ENCODE peak calls at places on chromosomes 2 and 18, in eight cellular contexts. P, Y, Z, U, S, O, M and C are unnamed samples.

GRCh38 chr18:7117390-7118355 is at the start of gene LAMA1:
- DNase-seq in P (no peak), Y (no peak), Z (no peak), U (peak; percentile 39), S (no peak), O (no peak), M (no peak), C (no peak)

GRCh38 chr2:39606585-39606984 is 59.1 kb upstream of the TMEM178A start:
- DNase-seq in P (no peak), Y (no peak), Z (no peak), U (no peak), S (no peak), O (no peak), M (no peak), C (no peak)

GRCh38 chr2:241357531-241357930 is 1.4 kb downstream of the FARP2 start:
- DNase-seq in P (no peak), Y (no peak), Z (no peak), U (no peak), S (no peak), O (no peak), M (no peak), C (no peak)

GRCh38 chr2:237201461-237202287 is 116.0 kb downstream of the COPS8 start:
- DNase-seq in P (peak; percentile 25), Y (peak; percentile 80), Z (peak; percentile 73), U (no peak), S (peak; percentile 67), O (no peak), M (no peak), C (no peak)

GRCh38 chr2:105387225-105387624 is 11.6 kb downstream of the FHL2 start:
- DNase-seq in P (no peak), Y (no peak), Z (no peak), U (no peak), S (peak; percentile 70), O (no peak), M (no peak), C (no peak)

GRCh38 chr2:99793022-99793421 is 303.2 kb upstream of the REV1 start:
- DNase-seq in P (no peak), Y (no peak), Z (no peak), U (no peak), S (no peak), O (no peak), M (no peak), C (no peak)

GRCh38 chr2:54402350-54402749 is 53.8 kb upstream of the SPTBN1 start:
- DNase-seq in P (no peak), Y (no peak), Z (no peak), U (peak; percentile 93), S (peak; percentile 46), O (no peak), M (peak; percentile 71), C (no peak)

GRCh38 chr18:75248426-75249191 is 38.0 kb downstream of the TSHZ1 start:
- DNase-seq in P (no peak), Y (no peak), Z (no peak), U (no peak), S (no peak), O (no peak), M (no peak), C (no peak)

GRCh38 chr2:226378733-226379132 is 420.9 kb downstream of the IRS1 start:
- DNase-seq in P (no peak), Y (no peak), Z (no peak), U (no peak), S (no peak), O (no peak), M (no peak), C (no peak)

GRCh38 chr2:88897718-88898117 is 206.2 kb downstream of the RPIA start:
- DNase-seq in P (no peak), Y (no peak), Z (no peak), U (no peak), S (no peak), O (no peak), M (no peak), C (no peak)

GRCh38 chr18:56570971-56571370 is 67.4 kb downstream of the TXNL1 start:
- DNase-seq in P (no peak), Y (no peak), Z (no peak), U (no peak), S (no peak), O (no peak), M (no peak), C (no peak)

GRCh38 chr2:85234879-85235278 is 92.9 kb downstream of the TGOLN2 start:
- DNase-seq in P (no peak), Y (no peak), Z (no peak), U (no peak), S (no peak), O (no peak), M (no peak), C (no peak)

GRCh38 chr2:213848631-213849030 is 562.2 kb upstream of the VWC2L start:
- DNase-seq in P (no peak), Y (no peak), Z (no peak), U (no peak), S (no peak), O (no peak), M (no peak), C (no peak)

DNA sequence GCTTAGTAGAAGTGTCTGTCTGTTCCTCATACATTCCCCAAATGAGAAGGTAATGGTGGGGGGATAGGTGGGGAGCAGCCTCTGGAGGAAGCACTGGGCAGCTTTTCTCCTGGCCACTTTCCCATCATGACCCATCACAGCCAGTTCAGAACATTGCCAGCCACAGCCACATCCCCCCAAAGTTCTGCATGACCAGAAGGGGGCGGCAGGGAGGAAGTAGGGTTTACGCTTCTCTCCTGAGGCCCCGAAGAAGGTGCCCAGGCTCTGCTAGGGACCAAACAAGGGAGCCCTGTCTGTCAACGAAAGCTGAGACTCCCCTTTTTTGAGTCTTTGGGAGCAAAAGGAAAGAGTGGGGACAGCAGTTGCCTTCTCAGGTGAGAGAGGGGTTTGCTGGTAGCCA is 7.7 kb downstream of the IGFBP5 start:
- DNase-seq in P (no peak), Y (peak; percentile 47), Z (peak; percentile 26), U (no peak), S (no peak), O (no peak), M (no peak), C (no peak)
- TF ChIP-seq CTCF in P (no peak), Y (peak; percentile 37), Z (peak; percentile 64), U (peak; percentile 16), S (no peak), O (no peak), M (no peak), C (no peak)

DNA sequence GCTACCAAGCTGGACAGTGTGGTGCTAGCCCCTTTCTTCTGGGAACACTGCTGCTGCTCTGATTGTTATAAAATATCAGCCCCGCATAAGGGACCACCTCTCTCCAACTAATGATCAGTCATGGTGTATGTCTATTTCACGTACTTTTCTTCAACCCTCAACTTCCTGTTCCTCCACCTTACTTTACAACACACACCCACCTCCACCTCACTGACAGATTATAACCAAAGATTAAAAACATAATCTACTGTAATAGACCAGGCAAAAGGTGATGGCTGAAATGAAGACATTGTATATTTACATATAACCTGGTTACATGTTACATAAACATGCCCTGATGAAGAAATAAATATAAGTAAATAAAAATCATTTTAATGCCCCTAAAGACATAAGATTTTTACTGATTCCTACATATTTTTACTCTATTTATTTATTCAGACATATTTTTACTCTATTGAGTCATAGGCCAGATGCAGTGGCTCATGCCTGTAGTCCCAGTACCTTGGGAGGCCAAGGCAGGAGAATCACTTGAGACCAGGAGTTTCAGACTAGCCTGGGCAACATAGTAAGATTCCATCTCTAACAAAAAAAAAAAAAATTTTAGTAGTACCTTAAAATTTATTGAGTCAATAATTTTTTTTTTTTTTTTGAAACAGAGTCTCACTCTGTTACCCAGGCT is 12.8 kb downstream of the STK39 start:
- DNase-seq in P (no peak), Y (no peak), Z (no peak), U (no peak), S (no peak), O (no peak), M (no peak), C (no peak)
- TF ChIP-seq POLR2A in P (no peak), Y (no peak), Z (no peak), U (no peak), S (no peak), O (no peak), M (no peak), C (no peak)

GRCh38 chr2:37648316-37649011 is 23.0 kb downstream of the CDC42EP3 start:
- DNase-seq in P (peak; percentile 43), Y (no peak), Z (no peak), U (no peak), S (peak; percentile 93), O (peak; percentile 52), M (peak; percentile 86), C (peak; percentile 16)
- H3K4me1 ChIP-seq in P (peaks cover 52% of the 10 kb centered on the region), Y (peaks cover 69% of the 10 kb centered on the region), Z (peaks cover 22% of the 10 kb centered on the region), U (peaks cover 92% of the 10 kb centered on the region), S (peaks cover 83% of the 10 kb centered on the region), O (no peaks in the 10 kb centered on the region), M (peaks cover 28% of the 10 kb centered on the region), C (peaks cover 22% of the 10 kb centered on the region)

DNA sequence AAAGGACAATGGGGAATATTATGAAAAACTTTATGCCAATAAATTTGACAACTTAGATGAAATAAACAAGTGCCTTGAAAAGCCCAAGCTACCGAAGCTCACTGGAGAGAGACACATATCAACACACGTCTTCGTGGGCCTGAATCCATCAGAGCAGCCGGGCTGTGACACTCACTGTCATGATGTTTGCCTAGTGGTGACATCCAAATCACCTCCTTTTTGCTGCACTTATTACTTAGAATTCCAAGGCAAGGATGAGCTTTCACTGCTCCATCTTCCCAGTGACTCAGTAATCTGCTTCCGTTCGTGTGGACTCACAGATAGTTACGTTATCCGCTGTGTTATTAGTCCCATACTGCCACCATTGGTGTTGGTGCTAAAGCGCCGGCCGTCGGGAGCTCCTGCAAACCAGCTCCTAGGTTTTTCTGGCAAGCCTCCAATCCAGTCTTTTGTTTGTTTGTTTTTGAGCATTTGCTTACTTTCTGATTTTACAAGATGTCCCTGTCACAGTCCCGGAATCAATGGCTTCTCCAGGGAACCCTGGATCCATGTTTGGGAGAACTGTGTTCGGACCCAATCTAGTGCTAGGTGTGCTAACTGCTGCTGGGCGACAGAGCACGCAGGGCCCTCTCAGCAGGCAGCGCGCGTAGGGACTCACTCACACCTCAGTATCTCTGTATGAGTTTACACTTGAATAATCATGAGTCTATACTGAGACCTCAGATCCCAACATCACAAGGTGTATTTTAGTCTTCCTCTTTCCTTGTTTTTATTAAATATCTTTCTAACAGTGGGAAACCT is 42.7 kb downstream of the HDAC4 start:
- DNase-seq in P (no peak), Y (no peak), Z (no peak), U (no peak), S (no peak), O (no peak), M (peak; percentile 55), C (no peak)
- TF ChIP-seq CTCF in P (no peak), Y (no peak), Z (no peak), U (no peak), S (no peak), O (no peak), M (no peak), C (no peak)

DNA sequence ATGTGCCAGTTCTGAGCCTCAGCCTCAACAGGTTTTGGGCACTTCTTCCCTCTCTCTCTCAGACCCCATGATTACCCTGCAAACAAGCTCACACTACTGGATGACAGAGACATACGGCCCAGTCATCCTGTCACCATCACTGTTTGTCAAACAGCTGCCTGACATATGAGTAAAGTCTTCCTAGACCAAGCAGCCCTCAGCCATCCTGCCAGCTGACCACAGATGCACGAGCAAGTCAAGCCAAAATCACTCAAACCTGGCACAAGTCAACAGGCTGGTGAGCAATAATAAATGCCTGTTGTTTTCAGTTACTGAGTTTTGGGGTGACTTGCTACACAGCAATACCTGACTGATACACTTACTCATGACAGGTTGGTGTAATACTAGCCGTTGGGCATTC is 75.5 kb upstream of the KLF7 start:
- DNase-seq in P (no peak), Y (no peak), Z (no peak), U (no peak), S (no peak), O (no peak), M (no peak), C (no peak)
- TF ChIP-seq POLR2A in P (no peak), Y (no peak), Z (no peak), U (no peak), S (no peak), O (no peak), M (no peak), C (no peak)